ENCODE peak calls at places on chromosome 18, in four cellular contexts. One of them, this sample, is unnamed.

GRCh38 chr18:905948-906415 is 1.3 kb downstream of the ADCYAP1 start:
- DNase-seq in HepG2: no peak
- DNase-seq in H1: no peak
- DNase-seq in K562: no peak
- DNase-seq in this sample: no peak

GRCh38 chr18:33676593-33676992 is 98.6 kb downstream of the ASXL3 start:
- DNase-seq in HepG2: no peak
- DNase-seq in H1: no peak
- DNase-seq in K562: no peak
- DNase-seq in this sample: no peak

GRCh38 chr18:55869965-55870585 is 282.1 kb upstream of the TCF4 start:
- DNase-seq in HepG2: no peak
- DNase-seq in H1: no peak
- DNase-seq in K562: no peak
- DNase-seq in this sample: no peak

GRCh38 chr18:31565782-31566512 is 25.7 kb upstream of the TTR start:
- DNase-seq in HepG2: no peak
- DNase-seq in H1: no peak
- DNase-seq in K562: no peak
- DNase-seq in this sample: no peak

GRCh38 chr18:22623513-22623912 is 205.8 kb upstream of the CTAGE1 start:
- DNase-seq in HepG2: no peak
- DNase-seq in H1: no peak
- DNase-seq in K562: no peak
- DNase-seq in this sample: no peak

GRCh38 chr18:27608742-27609141 is 423.6 kb upstream of the CHST9 start:
- DNase-seq in HepG2: no peak
- DNase-seq in H1: no peak
- DNase-seq in K562: no peak
- DNase-seq in this sample: peak

GRCh38 chr18:60892855-60893254 is 440.4 kb upstream of the CDH20 start:
- DNase-seq in HepG2: peak
- DNase-seq in H1: no peak
- DNase-seq in K562: no peak
- DNase-seq in this sample: no peak

GRCh38 chr18:44036500-44036899 is 644.2 kb upstream of the SETBP1 start:
- DNase-seq in HepG2: no peak
- DNase-seq in H1: no peak
- DNase-seq in K562: no peak
- DNase-seq in this sample: peak

GRCh38 chr18:23888880-23889279 is 125.7 kb upstream of the TTC39C start:
- DNase-seq in HepG2: no peak
- DNase-seq in H1: no peak
- DNase-seq in K562: no peak
- DNase-seq in this sample: no peak

DNA sequence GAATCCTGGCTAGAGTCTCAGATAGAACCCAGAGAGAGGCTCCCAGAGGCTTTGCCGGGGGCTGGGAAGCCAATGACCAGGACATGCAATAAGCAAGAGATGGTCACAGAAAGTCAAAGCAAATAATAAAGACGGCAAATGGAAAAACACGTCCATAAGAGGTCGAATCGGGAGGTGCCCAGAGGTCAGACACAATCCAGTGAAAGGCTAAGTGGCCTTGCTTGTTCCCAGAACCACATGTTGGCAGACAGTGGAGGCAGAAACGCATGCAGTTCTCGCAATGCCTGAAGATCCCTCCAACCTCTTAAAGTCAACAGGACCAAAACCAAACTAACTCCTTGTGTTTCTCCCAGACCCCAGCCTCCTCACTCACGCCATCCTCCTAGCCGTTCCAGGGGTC is 3.0 kb downstream of the CYB5A start:
- DNase-seq in HepG2: peak
- DNase-seq in H1: no peak
- DNase-seq in K562: no peak
- DNase-seq in this sample: no peak
- H3K9ac ChIP-seq in HepG2: peak
- H3K9ac ChIP-seq in H1: no peak
- H3K9ac ChIP-seq in K562: no peak
- H3K9ac ChIP-seq in this sample: no peak

DNA sequence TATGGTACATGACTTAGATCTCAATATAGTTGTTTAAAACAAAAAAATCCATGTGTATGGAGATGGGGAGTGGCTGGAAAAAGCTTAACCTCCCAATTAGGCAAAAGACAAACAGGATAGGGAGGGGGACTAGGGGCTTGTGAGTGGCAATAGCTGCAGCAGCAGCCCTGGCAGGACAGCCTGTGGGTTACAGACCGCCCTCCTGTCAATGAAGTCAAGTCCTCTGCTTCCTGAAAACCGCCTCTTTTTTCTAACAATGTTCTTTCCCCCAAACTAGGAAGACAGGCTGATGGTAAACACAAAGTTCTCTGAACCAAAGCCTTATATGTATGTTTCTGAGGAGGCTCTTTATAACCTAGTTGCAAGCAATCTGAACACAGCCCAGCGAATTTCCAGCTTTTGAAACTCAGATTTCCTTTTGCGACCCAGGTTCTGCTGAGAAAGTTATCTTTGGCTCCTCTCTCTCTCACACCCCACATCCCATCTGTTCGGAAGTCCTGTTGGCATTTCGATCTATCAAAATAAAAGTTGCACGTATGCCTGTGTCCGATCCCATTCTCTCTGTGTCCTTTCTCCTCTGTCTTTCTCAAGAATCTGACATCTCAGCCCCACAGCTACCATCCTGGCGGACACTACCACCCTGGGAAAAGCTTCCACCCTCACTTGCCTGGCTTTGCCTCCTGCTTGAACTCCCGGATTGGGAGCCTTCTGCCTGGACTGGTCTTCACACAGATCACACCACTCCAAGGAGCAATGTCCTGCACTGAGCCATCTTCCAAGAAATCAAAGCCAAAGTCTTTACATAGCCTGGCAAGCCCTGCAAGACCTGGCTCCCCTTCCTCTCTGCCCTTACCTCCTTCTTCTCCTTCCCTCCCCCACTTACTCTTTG is 10.1 kb downstream of the ATP8B1 start:
- DNase-seq in HepG2: no peak
- DNase-seq in H1: no peak
- DNase-seq in K562: no peak
- DNase-seq in this sample: peak
- TF ChIP-seq JUN in HepG2: no peak
- TF ChIP-seq JUN in H1: no peak
- TF ChIP-seq JUN in K562: no peak
- TF ChIP-seq JUN in this sample: no peak

DNA sequence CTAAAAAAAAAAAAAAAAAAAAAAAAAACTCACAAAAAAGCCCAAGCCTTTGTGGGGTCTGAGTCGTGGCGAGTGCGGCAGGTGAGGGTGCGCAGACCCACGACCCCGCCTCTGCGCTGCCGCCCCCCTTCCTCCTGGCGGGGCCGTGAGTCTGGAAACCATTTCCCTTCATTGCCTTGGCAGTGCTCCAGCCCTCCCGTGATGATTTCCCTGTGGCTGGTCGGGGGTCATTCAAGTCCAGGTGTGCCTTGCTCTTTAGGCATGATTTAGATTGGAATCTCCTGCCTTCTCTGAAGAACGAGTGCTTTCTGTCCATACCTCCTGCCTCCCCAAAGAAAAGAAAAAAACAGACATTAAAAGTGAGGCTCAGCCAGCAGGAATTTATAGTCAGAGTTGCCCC is 161.8 kb downstream of the FAM210A start:
- DNase-seq in HepG2: no peak
- DNase-seq in H1: no peak
- DNase-seq in K562: no peak
- DNase-seq in this sample: no peak
- H3K9ac ChIP-seq in HepG2: no peak
- H3K9ac ChIP-seq in H1: no peak
- H3K9ac ChIP-seq in K562: no peak
- H3K9ac ChIP-seq in this sample: no peak

DNA sequence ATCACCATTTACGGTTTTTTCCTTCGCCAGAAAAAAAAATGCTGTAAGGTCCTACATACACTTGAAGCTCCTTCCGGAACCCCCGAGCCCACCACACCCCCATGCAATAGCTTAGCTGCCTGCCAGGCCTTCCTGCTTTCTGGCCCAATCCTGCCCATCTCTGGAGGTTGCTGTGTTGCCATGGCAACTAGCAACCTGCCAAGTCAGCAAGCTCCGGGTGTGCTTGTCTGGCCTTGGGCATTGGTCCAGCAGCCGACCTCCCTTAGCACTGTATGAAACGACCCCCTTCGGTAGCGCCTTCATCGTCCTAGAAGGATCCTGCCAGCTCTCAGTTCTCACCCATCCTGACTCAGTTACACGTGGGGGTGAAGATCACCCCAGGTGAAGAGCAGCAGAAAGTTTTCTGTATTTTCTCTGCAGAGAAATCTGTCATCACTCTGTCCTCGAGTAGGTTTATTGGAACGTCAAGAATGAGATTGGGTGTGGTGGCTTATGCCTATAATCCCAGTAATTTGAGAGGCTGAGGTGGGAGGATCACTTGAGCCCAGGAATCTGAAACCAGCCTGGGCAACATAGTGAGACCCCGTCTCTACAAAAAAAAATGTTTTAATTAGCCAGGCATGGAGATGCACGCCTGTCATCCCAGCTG is 47.4 kb upstream of the MTCL1 start:
- DNase-seq in HepG2: no peak
- DNase-seq in H1: no peak
- DNase-seq in K562: no peak
- DNase-seq in this sample: no peak
- TF ChIP-seq JUN in HepG2: no peak
- TF ChIP-seq JUN in H1: no peak
- TF ChIP-seq JUN in K562: no peak
- TF ChIP-seq JUN in this sample: no peak

GRCh38 chr18:59740131-59740530 is 42.9 kb upstream of the CCBE1 start:
- DNase-seq in HepG2: no peak
- DNase-seq in H1: no peak
- DNase-seq in K562: no peak
- DNase-seq in this sample: no peak

GRCh38 chr18:59748628-59749360 is 51.6 kb upstream of the CCBE1 start:
- DNase-seq in HepG2: no peak
- DNase-seq in H1: no peak
- DNase-seq in K562: no peak
- DNase-seq in this sample: no peak

GRCh38 chr18:59744271-59744721 is 47.1 kb upstream of the CCBE1 start:
- DNase-seq in HepG2: no peak
- DNase-seq in H1: no peak
- DNase-seq in K562: no peak
- DNase-seq in this sample: no peak

GRCh38 chr18:59742325-59743111 is 45.3 kb upstream of the CCBE1 start:
- DNase-seq in HepG2: no peak
- DNase-seq in H1: no peak
- DNase-seq in K562: no peak
- DNase-seq in this sample: no peak

DNA sequence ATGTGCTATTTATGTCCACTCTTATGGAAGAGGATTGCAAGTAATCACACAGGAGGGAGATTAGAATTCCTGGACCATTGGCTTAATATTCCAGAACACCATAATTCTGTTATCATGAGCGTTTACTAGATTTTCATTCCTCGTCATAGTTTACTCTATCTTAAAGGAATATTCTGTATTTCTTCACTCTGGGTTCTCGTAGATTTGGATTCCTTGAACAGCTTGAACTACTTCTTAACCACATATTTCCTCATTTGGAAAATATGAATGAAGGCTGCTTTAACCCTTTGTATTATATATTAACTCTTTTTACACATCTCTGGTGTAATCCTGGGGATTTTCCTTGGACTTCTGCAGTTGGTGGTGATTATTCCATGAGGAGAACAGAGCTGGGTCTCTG is 46.3 kb upstream of the CCBE1 start:
- DNase-seq in HepG2: no peak
- DNase-seq in H1: no peak
- DNase-seq in K562: no peak
- DNase-seq in this sample: no peak
- H3K9ac ChIP-seq in HepG2: no peak
- H3K9ac ChIP-seq in H1: no peak
- H3K9ac ChIP-seq in K562: no peak
- H3K9ac ChIP-seq in this sample: no peak

DNA sequence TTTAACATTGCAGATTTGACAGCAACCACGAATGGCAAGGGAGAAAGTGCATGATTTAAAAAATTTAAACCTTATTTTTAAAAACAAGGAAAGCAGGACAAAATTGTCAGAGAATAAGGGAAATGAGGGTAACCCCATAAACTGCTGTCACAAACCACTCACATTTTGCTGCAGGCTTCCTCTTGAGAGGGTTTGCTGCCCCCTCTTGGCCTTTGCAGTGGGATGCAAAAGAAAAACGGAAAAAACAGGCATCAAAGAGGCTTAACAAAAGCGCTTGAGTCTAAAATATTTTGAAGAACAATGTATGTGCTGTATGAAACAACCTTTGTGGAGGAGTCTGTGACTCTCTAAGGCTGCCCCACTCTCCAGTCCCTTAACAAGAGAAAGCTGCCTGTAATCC is 91.6 kb downstream of the TMX3 start:
- DNase-seq in HepG2: peak
- DNase-seq in H1: peak
- DNase-seq in K562: peak
- DNase-seq in this sample: peak
- TF ChIP-seq JUN in HepG2: no peak
- TF ChIP-seq JUN in H1: no peak
- TF ChIP-seq JUN in K562: no peak
- TF ChIP-seq JUN in this sample: no peak

GRCh38 chr18:52002600-52002999 is 337.4 kb upstream of the DCC start:
- DNase-seq in HepG2: no peak
- DNase-seq in H1: no peak
- DNase-seq in K562: no peak
- DNase-seq in this sample: no peak

GRCh38 chr18:51998711-51999110 is 341.3 kb upstream of the DCC start:
- DNase-seq in HepG2: no peak
- DNase-seq in H1: no peak
- DNase-seq in K562: no peak
- DNase-seq in this sample: no peak

GRCh38 chr18:51997129-51997528 is 342.9 kb upstream of the DCC start:
- DNase-seq in HepG2: no peak
- DNase-seq in H1: no peak
- DNase-seq in K562: no peak
- DNase-seq in this sample: no peak

GRCh38 chr18:52001106-52001505 is 338.9 kb upstream of the DCC start:
- DNase-seq in HepG2: no peak
- DNase-seq in H1: no peak
- DNase-seq in K562: no peak
- DNase-seq in this sample: no peak

DNA sequence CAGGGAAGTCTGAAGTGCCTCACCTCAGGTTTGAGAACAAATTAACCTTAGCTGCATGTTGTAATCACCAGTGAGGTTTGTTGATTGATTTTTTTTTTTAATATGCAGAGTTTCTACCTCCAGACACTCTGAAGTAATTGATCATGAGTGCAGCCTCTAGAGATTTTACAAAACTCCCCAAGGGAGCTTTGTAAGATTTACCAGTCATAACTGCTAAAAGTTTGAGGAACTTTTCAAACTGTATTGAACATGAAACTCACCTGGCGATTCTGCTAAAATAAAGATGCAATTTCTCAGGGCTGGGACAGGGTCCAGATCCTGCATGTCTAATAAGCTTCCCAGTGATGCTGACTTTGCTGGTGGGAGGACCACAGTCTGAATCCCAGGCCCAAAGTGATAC is 339.6 kb upstream of the DCC start:
- DNase-seq in HepG2: no peak
- DNase-seq in H1: no peak
- DNase-seq in K562: no peak
- DNase-seq in this sample: no peak
- H3K9ac ChIP-seq in HepG2: no peak
- H3K9ac ChIP-seq in H1: no peak
- H3K9ac ChIP-seq in K562: no peak
- H3K9ac ChIP-seq in this sample: no peak

GRCh38 chr18:77651441-77651840 is 401.8 kb downstream of the GALR1 start:
- DNase-seq in HepG2: no peak
- DNase-seq in H1: no peak
- DNase-seq in K562: no peak
- DNase-seq in this sample: no peak
- TF ChIP-seq JUN in HepG2: no peak
- TF ChIP-seq JUN in H1: no peak
- TF ChIP-seq JUN in K562: no peak
- TF ChIP-seq JUN in this sample: no peak

This sample was measured in endothelial cell of umbilical vein.